ENCODE peak calls at places on chromosomes 16 and 17, in five cellular contexts. One of them, this sample, is unnamed.

GRCh38 chr16:89051521-89052166 is 42.0 kb upstream of the ACSF3 start:
- DNase-seq in adipocyte: no peak
- DNase-seq in endodermal cell: no peak
- DNase-seq in activated effector memory CD4-positive, alpha-beta T cell treated with Interleukin-2 at 50 U/mL for 16 hours: no peak
- DNase-seq in ovary: no peak
- DNase-seq in this sample: no peak

GRCh38 chr16:16864536-16864935 is 485.6 kb downstream of the NPIPA7 start:
- DNase-seq in adipocyte: no peak
- DNase-seq in endodermal cell: no peak
- DNase-seq in activated effector memory CD4-positive, alpha-beta T cell treated with Interleukin-2 at 50 U/mL for 16 hours: no peak
- DNase-seq in ovary: no peak
- DNase-seq in this sample: no peak

GRCh38 chr17:2634361-2634960 is 41.0 kb downstream of the PAFAH1B1 start:
- DNase-seq in adipocyte: no peak
- DNase-seq in endodermal cell: peak
- DNase-seq in activated effector memory CD4-positive, alpha-beta T cell treated with Interleukin-2 at 50 U/mL for 16 hours: no peak
- DNase-seq in ovary: no peak
- DNase-seq in this sample: no peak

GRCh38 chr16:29675811-29676643 is 3.0 kb upstream of the QPRT start:
- DNase-seq in adipocyte: peak
- DNase-seq in endodermal cell: peak
- DNase-seq in activated effector memory CD4-positive, alpha-beta T cell treated with Interleukin-2 at 50 U/mL for 16 hours: no peak
- DNase-seq in ovary: no peak
- DNase-seq in this sample: no peak

GRCh38 chr16:56262148-56262878 is 71.0 kb downstream of the GNAO1 start:
- DNase-seq in adipocyte: no peak
- DNase-seq in endodermal cell: no peak
- DNase-seq in activated effector memory CD4-positive, alpha-beta T cell treated with Interleukin-2 at 50 U/mL for 16 hours: peak
- DNase-seq in ovary: no peak
- DNase-seq in this sample: no peak

GRCh38 chr17:64019486-64020067 is 856 bp downstream of the ICAM2 start:
- DNase-seq in adipocyte: no peak
- DNase-seq in endodermal cell: peak
- DNase-seq in activated effector memory CD4-positive, alpha-beta T cell treated with Interleukin-2 at 50 U/mL for 16 hours: no peak
- DNase-seq in ovary: no peak
- DNase-seq in this sample: no peak

GRCh38 chr16:5045499-5046115 is 11.9 kb upstream of the NAGPA start:
- DNase-seq in adipocyte: no peak
- DNase-seq in endodermal cell: no peak
- DNase-seq in activated effector memory CD4-positive, alpha-beta T cell treated with Interleukin-2 at 50 U/mL for 16 hours: no peak
- DNase-seq in ovary: no peak
- DNase-seq in this sample: no peak

GRCh38 chr17:50479522-50480141 is 972 bp downstream of the RSAD1 start:
- DNase-seq in adipocyte: peak
- DNase-seq in endodermal cell: peak
- DNase-seq in activated effector memory CD4-positive, alpha-beta T cell treated with Interleukin-2 at 50 U/mL for 16 hours: peak
- DNase-seq in ovary: peak
- DNase-seq in this sample: peak

GRCh38 chr17:17811381-17812210 is 25.2 kb downstream of the SREBF1 start:
- DNase-seq in adipocyte: no peak
- DNase-seq in endodermal cell: peak
- DNase-seq in activated effector memory CD4-positive, alpha-beta T cell treated with Interleukin-2 at 50 U/mL for 16 hours: no peak
- DNase-seq in ovary: peak
- DNase-seq in this sample: peak

GRCh38 chr16:12337776-12338655 is 361.5 kb downstream of the SNX29 start:
- DNase-seq in adipocyte: no peak
- DNase-seq in endodermal cell: no peak
- DNase-seq in activated effector memory CD4-positive, alpha-beta T cell treated with Interleukin-2 at 50 U/mL for 16 hours: no peak
- DNase-seq in ovary: no peak
- DNase-seq in this sample: no peak

GRCh38 chr16:89498839-89499238 is 8.5 kb upstream of the ANKRD11 start:
- DNase-seq in adipocyte: no peak
- DNase-seq in endodermal cell: no peak
- DNase-seq in activated effector memory CD4-positive, alpha-beta T cell treated with Interleukin-2 at 50 U/mL for 16 hours: no peak
- DNase-seq in ovary: no peak
- DNase-seq in this sample: peak

GRCh38 chr17:8832711-8833352 is 33.7 kb upstream of the MFSD6L start:
- DNase-seq in adipocyte: no peak
- DNase-seq in endodermal cell: peak
- DNase-seq in activated effector memory CD4-positive, alpha-beta T cell treated with Interleukin-2 at 50 U/mL for 16 hours: no peak
- DNase-seq in ovary: no peak
- DNase-seq in this sample: no peak

This sample was measured in uterus.